ENCODE peak calls at places on chromosomes 5 and 9, in five cellular contexts. Q, G, T, Z and U are unnamed samples.

GRCh38 chr5:74641014-74641777 is 668 bp upstream of the ENC1 start:
- DNase-seq in Q (peak; percentile 81), Z (peak; percentile 90), G (peak; percentile 48), T (peak; percentile 69), U (no peak)

GRCh38 chr5:96572864-96573512 is 89.2 kb upstream of the CAST start:
- DNase-seq in T (no peak), Z (no peak), Q (no peak), G (no peak), U (no peak)

GRCh38 chr9:108212179-108212578 is 643.6 kb downstream of the ACTL7B start:
- DNase-seq in G (no peak), Z (no peak), Q (peak; percentile 22), T (no peak), U (peak; percentile 4)

GRCh38 chr5:73278693-73279092 is 105.7 kb downstream of the TMEM174 start:
- DNase-seq in Z (no peak), Q (no peak), G (no peak), T (peak; percentile 53), U (no peak)

GRCh38 chr5:73606206-73606753 is 19.7 kb upstream of the ARHGEF28 start:
- DNase-seq in Z (no peak), Q (peak; percentile 64), T (no peak), G (no peak), U (no peak)

GRCh38 chr9:112864982-112865381 is 25.7 kb downstream of the SLC46A2 start:
- DNase-seq in T (no peak), Q (no peak), G (no peak), Z (no peak), U (no peak)

GRCh38 chr5:18078157-18078556 is 443.9 kb downstream of the TAF11L14 start:
- DNase-seq in Q (no peak), T (no peak), Z (no peak), G (no peak), U (no peak)

GRCh38 chr9:22036866-22037626 is 27.9 kb upstream of the CDKN2B start:
- DNase-seq in G (no peak), T (no peak), Z (no peak), Q (no peak), U (no peak)

GRCh38 chr5:95620870-95621838 is 1.3 kb downstream of the GPR150 start:
- DNase-seq in G (no peak), T (peak; percentile 64), Z (peak; percentile 74), Q (peak; percentile 27), U (no peak)

GRCh38 chr9:133238851-133239532 is 29.9 kb upstream of the OBP2B start:
- DNase-seq in T (peak; percentile 80), G (peak; percentile 88), Z (peak; percentile 91), Q (peak; percentile 77), U (peak; percentile 72)

GRCh38 chr9:127569819-127570401 is 42.2 kb upstream of the STXBP1 start:
- DNase-seq in Q (no peak), Z (no peak), G (no peak), T (no peak), U (no peak)

GRCh38 chr5:181259974-181260719 is 796 bp downstream of the TRIM52 start:
- DNase-seq in Q (no peak), T (no peak), G (no peak), Z (no peak), U (no peak)

GRCh38 chr9:107932036-107932435 is 442.5 kb upstream of the KLF4 start:
- DNase-seq in G (no peak), Z (no peak), T (no peak), Q (no peak), U (no peak)

GRCh38 chr5:31623249-31623648 is 15.7 kb upstream of the PDZD2 start:
- DNase-seq in G (no peak), Z (no peak), Q (no peak), T (no peak), U (no peak)

GRCh38 chr9:95012902-95013301 is 286.4 kb downstream of the AOPEP start:
- DNase-seq in T (no peak), Q (no peak), Z (no peak), G (no peak), U (no peak)

GRCh38 chr5:102561894-102562760 is 63.3 kb upstream of the SLCO6A1 start:
- DNase-seq in T (no peak), Z (peak; percentile 60), Q (peak; percentile 72), G (peak; percentile 48), U (peak; percentile 45)

GRCh38 chr5:18243846-18244245 is 609.6 kb downstream of the TAF11L14 start:
- DNase-seq in G (no peak), Z (no peak), Q (no peak), T (no peak), U (no peak)

GRCh38 chr5:140240987-140241706 is 61.8 kb downstream of the PFDN1 start:
- DNase-seq in T (peak; percentile 77), Q (peak; percentile 96), Z (peak; percentile 80), G (peak; percentile 69), U (no peak)

GRCh38 chr9:130661461-130662098 is 2.8 kb upstream of the PRDM12 start:
- DNase-seq in T (no peak), G (no peak), Q (no peak), Z (no peak), U (no peak)

GRCh38 chr5:16727937-16728336 is 111.1 kb upstream of the RETREG1 start:
- DNase-seq in Z (no peak), Q (no peak), T (peak; percentile 68), G (no peak), U (no peak)

GRCh38 chr5:168753691-168754254 is 174.6 kb upstream of the PANK3 start:
- DNase-seq in T (no peak), Q (no peak), Z (no peak), G (no peak), U (no peak)

GRCh38 chr5:60148356-60148755 is 254.8 kb upstream of the PDE4D start:
- DNase-seq in Z (no peak), G (no peak), Q (no peak), T (no peak), U (no peak)

GRCh38 chr9:92846662-92847145 is 31.1 kb downstream of the ZNF484 start:
- DNase-seq in G (no peak), T (no peak), Q (no peak), Z (no peak), U (no peak)

GRCh38 chr9:20512106-20512505 is 110.2 kb downstream of the MLLT3 start:
- DNase-seq in G (no peak), T (no peak), Z (no peak), Q (no peak), U (no peak)

GRCh38 chr9:89865981-89866380 is 261.2 kb downstream of the GADD45G start:
- DNase-seq in Q (no peak), G (no peak), T (no peak), Z (peak; percentile 23), U (no peak)

GRCh38 chr9:61669352-61669751 is 479.5 kb downstream of the SPATA31A7 start:
- DNase-seq in Q (no peak), Z (peak; percentile 28), T (no peak), G (no peak), U (no peak)

GRCh38 chr9:98520221-98520920 is 188.4 kb downstream of the GABBR2 start:
- DNase-seq in T (no peak), Q (no peak), G (no peak), Z (no peak), U (no peak)

GRCh38 chr9:81814794-81815464 is 113.3 kb upstream of the SPATA31D4 start:
- DNase-seq in T (no peak), G (no peak), Z (no peak), Q (no peak), U (no peak)

GRCh38 chr9:113973963-113974413 is 97.9 kb downstream of the ZNF618 start:
- DNase-seq in T (no peak), Q (no peak), G (no peak), Z (no peak), U (no peak)

GRCh38 chr5:37206733-37207132 is 42.4 kb downstream of the CPLANE1 start:
- DNase-seq in Z (no peak), T (no peak), Q (no peak), G (no peak), U (no peak)

GRCh38 chr9:129944501-129945116 is 98.4 kb downstream of the FNBP1 start:
- DNase-seq in Z (no peak), T (no peak), Q (peak; percentile 50), G (no peak), U (no peak)

GRCh38 chr5:154312000-154312399 is 121.5 kb downstream of the GALNT10 start:
- DNase-seq in G (no peak), Z (no peak), T (no peak), Q (no peak), U (no peak)

GRCh38 chr5:103258368-103258956 is at the start of gene MACIR:
- DNase-seq in Q (peak; percentile 99), T (peak; percentile 97), Z (peak; percentile 99), G (peak; percentile 94), U (peak; percentile 90)

GRCh38 chr9:125950880-125951471 is 203.8 kb downstream of the PBX3 start:
- DNase-seq in T (no peak), Q (no peak), G (no peak), Z (no peak), U (peak; percentile 92)
- H3K27ac ChIP-seq in T (no peak overlapping the region), Q (no peak overlapping the region), G (no peak overlapping the region), Z (no peak overlapping the region), U (no peak overlapping the region)

DNA sequence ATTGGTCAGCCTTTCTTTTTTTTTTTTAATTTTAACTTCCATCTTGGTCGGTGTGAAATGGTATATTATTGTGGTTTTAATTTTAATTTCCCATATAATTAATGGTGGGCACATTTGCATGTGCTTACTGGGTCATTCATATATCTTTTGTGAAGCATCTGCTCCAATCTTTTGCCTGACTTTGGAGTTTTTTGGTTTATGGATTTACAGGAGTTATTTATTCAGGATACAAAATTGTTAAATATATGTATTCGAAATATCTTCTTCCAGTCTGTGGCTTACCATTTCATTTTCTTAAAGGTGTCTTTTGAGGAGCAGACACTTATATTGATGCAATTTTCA is 682 bp upstream of the RIGI start:
- DNase-seq in Z (no peak), Q (no peak), T (no peak), G (no peak), U (no peak)
- H3K4me1 ChIP-seq in Z (peaks cover 30% of the 10 kb centered on the region), Q (peaks cover 13% of the 10 kb centered on the region), T (peaks cover 43% of the 10 kb centered on the region), G (peaks cover 11% of the 10 kb centered on the region), U (no peaks in the 10 kb centered on the region)

GRCh38 chr5:136080113-136080482 is 51.3 kb downstream of the TGFBI start:
- DNase-seq in T (no peak), G (no peak), Q (no peak), Z (no peak), U (no peak)

GRCh38 chr5:136080483-136081180 is 51.8 kb downstream of the TGFBI start:
- DNase-seq in G (peak; percentile 63), T (peak; percentile 75), Q (peak; percentile 77), Z (peak; percentile 94), U (no peak)

GRCh38 chr5:136081192-136081591 is 51.5 kb upstream of the SMAD5 start:
- DNase-seq in G (no peak), Z (no peak), T (no peak), Q (no peak), U (no peak)

GRCh38 chr5:136077046-136077445 is 48.3 kb downstream of the TGFBI start:
- DNase-seq in Z (no peak), T (no peak), Q (no peak), G (no peak), U (no peak)

GRCh38 chr5:136079195-136079985 is 50.6 kb downstream of the TGFBI start:
- DNase-seq in Z (no peak), Q (no peak), G (no peak), T (no peak), U (no peak)
- H3K4me3 ChIP-seq in Z (peak overlapping the region; percentile 49), Q (peak overlapping the region; percentile 41), G (no peak overlapping the region), T (no peak overlapping the region), U (peak overlapping the region; percentile 80)

DNA sequence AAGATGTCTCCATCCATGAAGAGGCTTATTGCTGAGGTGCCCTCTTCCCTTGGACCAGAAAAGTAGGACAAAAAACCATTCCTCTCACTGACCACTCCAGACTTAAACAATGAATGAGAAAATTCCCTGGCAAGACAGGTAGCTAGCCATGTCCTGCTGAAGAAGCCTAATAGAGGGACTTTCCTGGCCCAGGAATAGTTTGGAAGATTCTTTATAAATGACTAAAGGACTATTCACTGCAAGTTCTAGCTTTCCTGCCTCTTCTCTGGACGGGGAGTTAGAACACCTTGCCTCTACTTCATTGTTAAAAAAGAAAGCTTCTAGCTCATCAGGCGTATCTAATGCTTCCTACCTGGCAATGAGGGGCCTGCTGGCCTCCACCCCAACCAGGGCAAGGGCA is 153.6 kb downstream of the NR3C1 start:
- DNase-seq in T (no peak), G (no peak), Z (no peak), Q (no peak), U (no peak)
- H3K27ac ChIP-seq in T (no peak overlapping the region), G (no peak overlapping the region), Z (no peak overlapping the region), Q (no peak overlapping the region), U (no peak overlapping the region)